ENCODE peak calls at places on chromosomes 5 and 9, in four cellular contexts. M is GM10248; R is stimulated activated CD8-positive, alpha-beta memory T cell treated with anti-CD3 and anti-CD28 coated beads, Interleukin-2, amount 100 ng/mL, for 48 hours; K is activated CD8-positive, alpha-beta memory T cell treated with anti-CD3 and anti-CD28 coated beads, Interleukin-2, amount 50 U/mL, for 48 hours. I is an unnamed sample.

GRCh38 chr9:101269596-101270324 is 115.0 kb downstream of the BAAT start:
- DNase-seq in M (no peak), R (no peak), K (no peak), I (no peak)

GRCh38 chr9:15229475-15229874 is 77.5 kb downstream of the TTC39B start:
- DNase-seq in M (no peak), R (no peak), K (no peak), I (no peak)

GRCh38 chr9:84556556-84556955 is 113.0 kb upstream of the NTRK2 start:
- DNase-seq in M (no peak), R (no peak), K (no peak), I (no peak)

GRCh38 chr9:129875181-129875611 is 39.9 kb downstream of the USP20 start:
- DNase-seq in M (no peak), R (no peak), K (no peak), I (no peak)

GRCh38 chr9:98584059-98584458 is 124.7 kb downstream of the GABBR2 start:
- DNase-seq in M (no peak), R (no peak), K (no peak), I (no peak)

GRCh38 chr9:107367727-107368502 is 84.8 kb downstream of the RAD23B start:
- DNase-seq in M (no peak), R (no peak), K (no peak), I (no peak)

GRCh38 chr5:72374844-72375243 is 54.7 kb downstream of the PTCD2 start:
- DNase-seq in M (peak), R (no peak), K (no peak), I (no peak)

GRCh38 chr5:126851441-126852103 is 74.6 kb downstream of the LMNB1 start:
- DNase-seq in M (no peak), R (no peak), K (no peak), I (no peak)

GRCh38 chr9:89748831-89749499 is 144.2 kb downstream of the GADD45G start:
- DNase-seq in M (no peak), R (no peak), K (no peak), I (no peak)

GRCh38 chr5:169003721-169004481 is 297.0 kb downstream of the SLIT3 start:
- DNase-seq in M (no peak), R (no peak), K (no peak), I (no peak)

GRCh38 chr9:25814023-25814422 is 135.8 kb upstream of the TUSC1 start:
- DNase-seq in M (no peak), R (no peak), K (no peak), I (no peak)

GRCh38 chr5:6197427-6197826 is 180.9 kb downstream of the MED10 start:
- DNase-seq in M (no peak), R (no peak), K (no peak), I (no peak)

GRCh38 chr5:372911-373709 is 51.6 kb downstream of the AHRR start:
- DNase-seq in M (no peak), R (no peak), K (peak), I (no peak)

GRCh38 chr9:99561435-99562262 is 260.0 kb upstream of the NR4A3 start:
- DNase-seq in M (no peak), R (no peak), K (no peak), I (no peak)

GRCh38 chr5:32692066-32692746 is 18.9 kb upstream of the NPR3 start:
- DNase-seq in M (no peak), R (no peak), K (no peak), I (no peak)

GRCh38 chr5:168085321-168086040 is 206.0 kb upstream of the WWC1 start:
- DNase-seq in M (no peak), R (no peak), K (no peak), I (no peak)

GRCh38 chr5:136018814-136019777 is 9.7 kb upstream of the TGFBI start:
- DNase-seq in M (no peak), R (no peak), K (no peak), I (peak)

GRCh38 chr5:126837907-126838539 is 61.1 kb downstream of the LMNB1 start:
- DNase-seq in M (no peak), R (no peak), K (no peak), I (no peak)

GRCh38 chr5:77087484-77088291 is 603 bp upstream of the ZBED3 start:
- DNase-seq in M (no peak), R (no peak), K (no peak), I (no peak)

GRCh38 chr9:125442471-125442870 is 180.8 kb downstream of the GAPVD1 start:
- DNase-seq in M (no peak), R (no peak), K (no peak), I (no peak)

GRCh38 chr5:59034498-59035186 is 451.8 kb downstream of the RAB3C start:
- DNase-seq in M (peak), R (no peak), K (no peak), I (no peak)

GRCh38 chr5:180424094-180424493 is 70.1 kb upstream of the CNOT6 start:
- DNase-seq in M (no peak), R (no peak), K (no peak), I (no peak)

GRCh38 chr5:99815-100214 is 7.8 kb downstream of the PLEKHG4B start:
- DNase-seq in M (no peak), R (no peak), K (no peak), I (no peak)

GRCh38 chr5:33539192-33539591 is 98.4 kb downstream of the TARS1 start:
- DNase-seq in M (no peak), R (no peak), K (no peak), I (no peak)

GRCh38 chr5:161734741-161735140 is 49.2 kb downstream of the GABRA6 start:
- DNase-seq in M (no peak), R (no peak), K (no peak), I (no peak)

GRCh38 chr9:116149844-116150243 is 3.7 kb upstream of the PAPPA start:
- DNase-seq in M (peak), R (no peak), K (no peak), I (no peak)

GRCh38 chr9:78029601-78030552 is 1.7 kb downstream of the GNAQ start:
- DNase-seq in M (no peak), R (peak), K (peak), I (no peak)

GRCh38 chr5:60929024-60929423 is 15.8 kb downstream of the ERCC8 start:
- DNase-seq in M (no peak), R (no peak), K (no peak), I (no peak)

GRCh38 chr9:35673132-35673997 is at the start of gene CA9:
- DNase-seq in M (no peak), R (no peak), K (no peak), I (no peak)

GRCh38 chr5:122849746-122850145 is 4.3 kb downstream of the SNX24 start:
- DNase-seq in M (no peak), R (no peak), K (no peak), I (no peak)

GRCh38 chr5:157828949-157829639 is 29.9 kb downstream of the CLINT1 start:
- DNase-seq in M (no peak), R (no peak), K (no peak), I (no peak)

GRCh38 chr5:134873987-134874830 is at the start of gene TXNDC15:
- DNase-seq in M (peak), R (peak), K (peak), I (peak)

GRCh38 chr9:100465765-100466164 is 7.2 kb upstream of the TMEFF1 start:
- DNase-seq in M (no peak), R (no peak), K (no peak), I (no peak)